ENCODE peak calls at places on chromosomes 4 and X, in eight cellular contexts. F is neural progenitor cell, M is H9, R is HCT116, S is mammary epithelial cell, H is astrocyte, A is mesenchymal stem cell, T is IMR-90. J is an unnamed sample.
A peak's percentile ranks its signal among the peaks of the same experiment; 100 is the strongest.

GRCh38 chr4:6414578-6414977 is 57.8 kb downstream of the PPP2R2C start:
- DNase-seq in H (no peak), T (no peak), A (no peak), F (no peak), S (no peak), R (no peak), M (no peak), J (no peak)

GRCh38 chrX:74351760-74352159 is 47.8 kb downstream of the ZCCHC13 start:
- DNase-seq in H (peak; percentile 37), F (no peak), T (peak; percentile 13), S (peak; percentile 19), M (no peak), R (no peak), A (peak; percentile 67), J (no peak)

GRCh38 chr4:109411964-109412363 is 21.7 kb upstream of the SEC24B start:
- DNase-seq in T (no peak), M (no peak), F (no peak), R (no peak), S (no peak), H (no peak), A (no peak), J (no peak)

GRCh38 chr4:38753021-38753806 is 29.6 kb downstream of the TLR10 start:
- DNase-seq in F (peak; percentile 97), H (peak; percentile 99), A (peak; percentile 95), T (peak; percentile 99), M (peak; percentile 97), R (peak; percentile 81), S (peak; percentile 91), J (no peak)

GRCh38 chr4:185904381-185904780 is 92.4 kb upstream of the SORBS2 start:
- DNase-seq in R (no peak), T (no peak), M (no peak), A (no peak), H (no peak), S (no peak), F (no peak), J (no peak)

GRCh38 chrX:17448188-17448587 is 73.2 kb downstream of the NHS start:
- DNase-seq in H (no peak), F (no peak), M (no peak), R (no peak), S (no peak), T (no peak), A (no peak), J (no peak)

GRCh38 chr4:141851246-141851891 is 215.0 kb downstream of the IL15 start:
- DNase-seq in R (no peak), S (peak; percentile 49), T (peak; percentile 64), M (no peak), H (no peak), F (peak; percentile 1), A (no peak), J (no peak)

GRCh38 chr4:4659871-4660651 is 118.2 kb upstream of the STX18 start:
- DNase-seq in A (peak; percentile 93), F (no peak), M (no peak), R (peak; percentile 77), S (peak; percentile 70), T (peak; percentile 94), H (peak; percentile 93), J (no peak)

GRCh38 chr4:38050560-38051350 is 90.6 kb downstream of the PTTG2 start:
- DNase-seq in R (no peak), S (no peak), M (no peak), T (peak; percentile 21), F (no peak), H (peak; percentile 22), A (peak; percentile 89), J (no peak)

GRCh38 chrX:71636438-71637252 is 18.3 kb upstream of the CXCR3 start:
- DNase-seq in A (no peak), H (no peak), S (no peak), T (no peak), M (no peak), F (no peak), R (no peak), J (peak; percentile 64)

GRCh38 chr4:149781150-149781549 is 34.5 kb downstream of the IQCM start:
- DNase-seq in R (peak; percentile 42), S (peak; percentile 73), A (peak; percentile 33), M (no peak), H (peak; percentile 87), F (no peak), T (peak; percentile 80), J (no peak)

GRCh38 chrX:103687696-103688191 is 1.2 kb upstream of the MORF4L2 start:
- DNase-seq in A (peak; percentile 85), M (peak; percentile 84), T (peak; percentile 73), S (peak; percentile 62), F (peak; percentile 89), R (peak; percentile 64), H (peak; percentile 61), J (peak; percentile 74)
- H3K4me2 ChIP-seq in A (peak overlapping the region; percentile 54), M (peak overlapping the region; percentile 84), T (peak overlapping the region; percentile 72), S (peak overlapping the region; percentile 78), F (peak overlapping the region; percentile 77), R (peak overlapping the region; percentile 83), H (peak overlapping the region; percentile 95), J (peak overlapping the region; percentile 82)

DNA sequence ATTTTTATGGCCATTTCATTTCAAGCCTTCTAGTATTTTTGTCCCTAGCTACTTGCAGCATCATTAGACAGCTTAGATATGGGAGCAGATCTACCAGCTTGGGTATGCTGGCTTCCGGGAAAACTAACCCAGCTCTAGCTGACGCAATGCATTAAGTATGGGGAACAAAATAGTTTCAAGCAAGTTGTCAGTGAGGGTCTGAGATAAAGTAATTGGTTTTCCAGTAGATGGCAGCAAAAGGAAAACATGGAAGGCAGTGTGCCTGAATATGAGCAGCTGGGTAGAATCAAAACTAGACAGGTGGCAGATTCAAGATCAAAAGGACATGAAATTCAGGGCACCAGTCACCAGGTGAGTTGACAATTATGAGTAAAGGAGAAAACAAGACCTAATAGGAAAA is 340.9 kb upstream of the CTSO start:
- DNase-seq in A (peak; percentile 91), M (peak; percentile 26), S (peak; percentile 69), H (peak; percentile 94), R (peak; percentile 76), F (peak; percentile 42), T (peak; percentile 87), J (no peak)
- H3K4me2 ChIP-seq in A (no peak overlapping the region), M (no peak overlapping the region), S (peak overlapping the region; percentile 26), H (peak overlapping the region; percentile 74), R (peak overlapping the region; percentile 37), F (no peak overlapping the region), T (no peak overlapping the region), J (no peak overlapping the region)

GRCh38 chr4:77701111-77701510 is 95.5 kb downstream of the CXCL13 start:
- DNase-seq in R (no peak), F (no peak), T (no peak), M (no peak), A (no peak), S (no peak), H (no peak), J (no peak)

GRCh38 chr4:77699731-77700210 is 94.2 kb downstream of the CXCL13 start:
- DNase-seq in R (no peak), S (peak; percentile 80), T (peak; percentile 93), F (peak; percentile 70), M (peak; percentile 62), A (peak; percentile 94), H (peak; percentile 90), J (peak; percentile 9)

GRCh38 chr4:77692847-77693432 is 87.3 kb downstream of the CXCL13 start:
- DNase-seq in F (no peak), M (no peak), H (no peak), R (no peak), T (no peak), A (no peak), S (no peak), J (no peak)

GRCh38 chr4:77695769-77696168 is 90.1 kb downstream of the CXCL13 start:
- DNase-seq in S (peak; percentile 95), R (peak; percentile 86), M (no peak), F (no peak), T (peak; percentile 97), H (peak; percentile 97), A (peak; percentile 96), J (no peak)

GRCh38 chr4:77697860-77698599 is 92.4 kb downstream of the CXCL13 start:
- DNase-seq in T (peak; percentile 67), M (peak; percentile 65), A (peak; percentile 79), R (peak; percentile 29), F (peak; percentile 37), S (peak; percentile 64), H (peak; percentile 55), J (peak; percentile 31)
- H3K4me2 ChIP-seq in T (no peak overlapping the region), M (no peak overlapping the region), A (no peak overlapping the region), R (no peak overlapping the region), F (no peak overlapping the region), S (no peak overlapping the region), H (peak overlapping the region; percentile 64), J (no peak overlapping the region)

DNA sequence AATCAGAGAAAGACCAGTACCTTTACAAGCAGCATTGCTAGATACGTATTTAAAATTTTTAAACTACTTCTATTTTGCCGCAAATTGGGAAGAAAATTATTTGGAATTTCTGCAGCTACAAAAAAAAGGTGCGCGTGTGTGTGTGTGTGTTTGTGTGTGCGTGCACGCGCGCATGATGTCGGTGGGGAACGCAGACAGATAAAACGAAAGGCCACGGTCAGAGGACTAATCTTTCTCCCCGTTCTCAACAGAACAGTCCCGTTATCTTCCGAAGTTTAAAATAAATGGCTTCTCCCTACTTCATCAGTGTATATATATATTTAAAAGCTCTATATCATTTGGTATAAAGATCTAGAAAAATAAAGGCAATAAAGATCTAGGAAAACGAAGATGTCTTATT is 1.6 kb downstream of the MGARP start:
- DNase-seq in S (no peak), F (no peak), H (no peak), T (peak; percentile 10), A (no peak), M (no peak), R (no peak), J (no peak)
- H3K4me2 ChIP-seq in S (no peak overlapping the region), F (peak overlapping the region; percentile 92), H (peak overlapping the region; percentile 92), T (peak overlapping the region; percentile 58), A (no peak overlapping the region), M (peak overlapping the region; percentile 72), R (no peak overlapping the region), J (no peak overlapping the region)

DNA sequence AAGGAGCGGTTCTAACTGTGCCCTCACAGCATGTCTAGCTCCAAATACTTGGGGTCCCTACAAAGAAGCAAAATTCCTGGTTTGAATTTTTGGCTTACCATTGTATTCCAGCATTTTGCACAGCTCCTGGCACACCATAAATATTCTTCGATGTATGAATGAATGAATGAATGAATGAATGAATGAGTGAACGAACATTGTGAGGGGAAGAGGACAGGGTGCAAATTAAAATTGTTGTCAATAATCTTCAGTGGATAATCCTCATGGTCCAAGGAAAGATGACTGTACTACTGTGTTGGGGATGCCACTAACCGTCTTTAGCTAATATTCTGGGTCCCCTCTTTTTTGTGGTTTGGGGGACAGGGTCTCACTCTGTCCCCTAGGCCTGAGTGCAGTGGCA is 110.9 kb upstream of the MAP3K15 start:
- DNase-seq in T (no peak), R (no peak), M (no peak), F (no peak), A (no peak), S (no peak), H (no peak), J (no peak)
- H3K4me2 ChIP-seq in T (no peak overlapping the region), R (peak overlapping the region; percentile 57), M (no peak overlapping the region), F (no peak overlapping the region), A (no peak overlapping the region), S (no peak overlapping the region), H (no peak overlapping the region), J (no peak overlapping the region)

DNA sequence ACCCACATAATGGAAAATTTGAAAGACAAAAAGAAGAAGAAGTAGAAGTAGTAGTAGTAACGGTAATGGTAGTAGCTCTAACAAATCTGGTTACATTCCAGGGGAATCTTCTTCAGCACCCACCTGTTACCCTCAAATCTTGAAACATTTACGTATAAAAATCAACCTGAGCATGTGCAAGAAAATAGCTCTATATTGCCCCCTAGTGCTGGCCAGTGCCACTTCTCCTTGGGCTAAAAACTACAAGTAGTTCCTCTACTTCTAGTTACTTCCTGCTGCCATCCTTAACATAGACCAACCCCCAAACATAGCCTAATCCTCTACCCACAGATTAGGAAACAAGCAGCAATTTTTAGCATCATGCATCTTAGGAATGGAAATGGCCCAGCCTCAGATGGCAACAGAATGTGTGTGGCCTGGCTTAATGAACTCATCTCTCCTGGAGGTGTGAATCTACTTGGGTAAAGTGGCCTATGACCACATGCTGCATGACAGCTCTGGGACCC is 3.1 kb downstream of the PDGFC start:
- DNase-seq in F (peak; percentile 69), T (peak; percentile 85), H (peak; percentile 78), S (peak; percentile 72), A (peak; percentile 85), M (peak; percentile 57), R (peak; percentile 62), J (peak; percentile 37)
- H3K4me2 ChIP-seq in F (no peak overlapping the region), T (peak overlapping the region; percentile 60), H (peak overlapping the region; percentile 92), S (peak overlapping the region; percentile 92), A (peak overlapping the region; percentile 84), M (no peak overlapping the region), R (no peak overlapping the region), J (no peak overlapping the region)